ENCODE peak calls at places on chromosomes 13 and 19, in five cellular contexts. R is brain pericyte, B is NCI-H524, S is HS-27A, Z is cardiac muscle cell. Y is an unnamed sample.

GRCh38 chr19:40539070-40539469 is 37.6 kb upstream of the SHKBP1 start:
- DNase-seq in B (no peak), S (no peak), Z (no peak), R (no peak), Y (no peak)

GRCh38 chr19:11420894-11421606 is 1.9 kb upstream of the RGL3 start:
- DNase-seq in B (no peak), R (no peak), Z (no peak), S (no peak), Y (no peak)

GRCh38 chr13:94595006-94595942 is 678 bp downstream of the TGDS start:
- DNase-seq in Z (peak), R (no peak), B (peak), S (no peak), Y (no peak)

GRCh38 chr13:41053384-41053826 is 7.9 kb upstream of the WBP4 start:
- DNase-seq in R (no peak), S (no peak), Z (peak), B (no peak), Y (no peak)

GRCh38 chr19:54431255-54431838 is 16.1 kb downstream of the TTYH1 start:
- DNase-seq in Z (peak), S (no peak), B (no peak), R (no peak), Y (no peak)

GRCh38 chr19:35868172-35868822 is at the start of gene APLP1:
- DNase-seq in R (no peak), S (peak), B (peak), Z (peak), Y (no peak)

GRCh38 chr13:79492313-79492798 is 11.4 kb downstream of the NDFIP2 start:
- DNase-seq in B (no peak), Z (no peak), R (no peak), S (no peak), Y (no peak)

GRCh38 chr13:33348366-33348765 is 62.8 kb upstream of the STARD13 start:
- DNase-seq in S (no peak), B (no peak), Z (peak), R (no peak), Y (no peak)

GRCh38 chr13:113547248-113547971 is 37.1 kb upstream of the TFDP1 start:
- DNase-seq in R (no peak), B (no peak), S (no peak), Z (peak), Y (no peak)

GRCh38 chr13:43965446-43965845 is 85.7 kb downstream of the LACC1 start:
- DNase-seq in R (no peak), B (no peak), S (no peak), Z (no peak), Y (no peak)

GRCh38 chr19:813359-814107 is 8.2 kb downstream of the PLPPR3 start:
- DNase-seq in S (no peak), B (no peak), Z (no peak), R (no peak), Y (no peak)

GRCh38 chr13:48112896-48113525 is 18.1 kb upstream of the MED4 start:
- DNase-seq in S (no peak), Z (no peak), B (no peak), R (no peak), Y (no peak)